ENCODE peak calls at places on chromosomes 11 and 22, in five cellular contexts. U is AG10803, V is B cell, F is tibial artery, B is glutamatergic neuron. R is an unnamed sample.
A peak's percentile ranks its signal among the peaks of the same experiment; 100 is the strongest.

GRCh38 chr22:19819209-19819910 is 35.3 kb downstream of the GNB1L start:
- DNase-seq in U (no peak), F (no peak), V (no peak), B (no peak), R (no peak)

GRCh38 chr11:75759832-75760231 is 8.7 kb upstream of the DGAT2 start:
- DNase-seq in B (no peak), F (no peak), U (no peak), V (no peak), R (no peak)

GRCh38 chr11:43518407-43519165 is 159.9 kb downstream of the TTC17 start:
- DNase-seq in F (no peak), B (no peak), U (peak; percentile 26), V (no peak), R (no peak)

GRCh38 chr11:2774173-2775082 is 74.6 kb upstream of the KCNQ1OT1 start:
- DNase-seq in V (peak; percentile 10), F (peak; percentile 45), B (peak; percentile 11), U (no peak), R (no peak)

GRCh38 chr11:119493712-119494111 is 70.7 kb upstream of the THY1 start:
- DNase-seq in U (peak; percentile 13), F (no peak), B (no peak), V (no peak), R (peak; percentile 89)

GRCh38 chr11:69510471-69511357 is 29.3 kb downstream of the LINC01488 start:
- DNase-seq in B (no peak), U (peak; percentile 46), F (no peak), V (no peak), R (no peak)

GRCh38 chr11:105609832-105610781 is at the start of gene GRIA4:
- DNase-seq in F (peak; percentile 64), U (peak; percentile 38), V (no peak), B (peak; percentile 79), R (peak; percentile 74)

GRCh38 chr22:36629320-36629719 is 74.2 kb downstream of the CACNG2 start:
- DNase-seq in F (no peak), V (no peak), B (no peak), U (no peak), R (no peak)

GRCh38 chr22:44130076-44130711 is 50.5 kb upstream of the PARVG start:
- DNase-seq in V (no peak), U (no peak), B (no peak), F (peak; percentile 11), R (no peak)

GRCh38 chr11:2668876-2669275 is 30.9 kb downstream of the KCNQ1OT1 start:
- DNase-seq in B (no peak), U (no peak), V (no peak), F (no peak), R (no peak)

GRCh38 chr11:47395225-47396048 is 13.0 kb upstream of the SLC39A13 start:
- DNase-seq in U (no peak), B (no peak), V (peak; percentile 42), F (peak; percentile 67), R (no peak)

GRCh38 chr11:75492181-75492820 is 33.4 kb downstream of the GDPD5 start:
- DNase-seq in B (no peak), V (peak; percentile 55), U (no peak), F (no peak), R (no peak)

GRCh38 chr11:10155793-10156490 is 138.1 kb downstream of the SBF2 start:
- DNase-seq in F (no peak), V (no peak), U (no peak), B (peak; percentile 16), R (no peak)

GRCh38 chr11:29263971-29264682 is 752.7 kb downstream of the KCNA4 start:
- DNase-seq in U (peak; percentile 78), F (no peak), V (no peak), B (no peak), R (no peak)

GRCh38 chr22:43343262-43343988 is at the start of gene SCUBE1:
- DNase-seq in U (no peak), B (peak; percentile 86), V (peak; percentile 82), F (no peak), R (peak; percentile 86)

GRCh38 chr22:44575344-44576268 is 77.6 kb upstream of the RTL6 start:
- DNase-seq in B (no peak), V (no peak), U (no peak), F (no peak), R (no peak)

GRCh38 chr11:103582351-103582909 is 454.0 kb upstream of the DDI1 start:
- DNase-seq in B (no peak), V (no peak), F (no peak), U (peak; percentile 36), R (no peak)

GRCh38 chr11:23509023-23509422 is 648.7 kb upstream of the CCDC179 start:
- DNase-seq in V (no peak), U (no peak), F (no peak), B (no peak), R (no peak)

GRCh38 chr11:856397-856796 is 13.7 kb downstream of the TSPAN4 start:
- DNase-seq in V (no peak), F (no peak), B (no peak), U (no peak), R (no peak)

GRCh38 chr11:74694536-74694935 is 36.7 kb downstream of the CHRDL2 start:
- DNase-seq in U (no peak), F (no peak), B (no peak), V (no peak), R (no peak)

GRCh38 chr22:30344447-30345200 is 12.1 kb downstream of the SF3A1 start:
- DNase-seq in B (no peak), U (no peak), V (no peak), F (no peak), R (no peak)

GRCh38 chr11:44938066-44938691 is 12.5 kb downstream of the TP53I11 start:
- DNase-seq in U (no peak), F (no peak), B (no peak), V (no peak), R (no peak)

GRCh38 chr11:113193894-113194293 is 120.5 kb upstream of the TTC12 start:
- DNase-seq in B (no peak), F (no peak), U (peak; percentile 33), V (no peak), R (no peak)

GRCh38 chr11:19519912-19520641 is 192.6 kb upstream of the NAV2 start:
- DNase-seq in U (no peak), F (no peak), V (no peak), B (peak; percentile 42), R (peak; percentile 15)

GRCh38 chr22:45105281-45105700 is 58.4 kb upstream of the NUP50 start:
- DNase-seq in F (no peak), B (no peak), V (no peak), U (peak; percentile 98), R (no peak)

GRCh38 chr11:65640483-65641207 is 2.7 kb downstream of the SIPA1 start:
- DNase-seq in F (no peak), B (no peak), V (peak; percentile 89), U (no peak), R (no peak)

GRCh38 chr11:73439002-73439843 is 63.0 kb downstream of the RELT start:
- DNase-seq in F (no peak), U (peak; percentile 51), V (no peak), B (no peak), R (no peak)

DNA sequence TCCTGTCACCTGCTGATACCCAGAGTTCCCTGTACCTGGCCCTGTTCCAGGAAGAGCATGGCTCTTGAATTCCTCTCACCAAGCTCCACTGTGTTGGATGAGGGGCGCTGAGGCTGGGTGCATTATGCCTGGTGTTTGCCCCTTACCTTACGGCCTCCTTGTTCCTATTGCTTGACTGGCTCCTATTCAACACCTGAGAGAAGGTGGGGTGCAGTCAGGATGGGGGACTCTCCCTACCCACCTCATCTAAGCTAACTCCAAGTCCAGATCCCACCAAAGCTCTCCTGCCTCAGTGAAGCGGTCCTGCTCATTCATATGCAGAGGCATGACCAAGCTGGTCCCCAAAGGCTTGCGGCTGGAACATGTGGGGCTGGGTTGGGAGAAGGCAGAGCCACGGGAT is 35.8 kb upstream of the RIC3 start:
- DNase-seq in B (no peak), U (no peak), V (no peak), F (no peak), R (no peak)
- TF ChIP-seq CTCF in B (no peak), U (no peak), V (no peak), F (no peak), R (no peak)

DNA sequence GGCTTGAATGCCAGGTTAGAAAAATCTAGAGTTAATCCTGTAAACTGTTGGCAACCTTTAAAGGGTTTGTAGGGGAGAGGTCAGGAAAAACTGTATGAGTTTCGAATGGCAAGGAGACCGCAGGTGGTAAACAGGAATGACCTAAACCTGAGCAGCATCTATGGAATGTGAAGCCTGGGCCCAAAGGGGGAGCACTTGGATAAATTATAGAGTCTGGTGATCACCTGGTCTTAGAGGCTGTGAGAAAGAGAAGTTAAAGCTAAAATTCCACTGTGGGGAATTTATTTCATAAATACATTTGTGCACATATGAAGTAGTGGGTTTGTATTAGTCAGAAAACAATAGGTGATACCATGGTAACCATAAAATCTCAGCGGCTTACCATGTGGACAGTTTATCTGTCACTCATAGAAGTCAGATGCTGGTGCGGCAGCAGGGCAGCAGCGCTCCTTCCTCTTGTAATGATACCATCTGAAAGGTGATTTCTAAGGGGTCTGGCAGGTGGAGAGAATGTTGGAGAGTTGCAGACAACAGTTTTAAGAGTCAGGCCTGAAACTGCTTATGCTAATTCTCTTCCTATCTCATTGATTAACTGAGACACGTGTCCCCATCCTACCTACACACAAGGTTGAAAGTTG is 1104.4 kb upstream of the CCDC90B start:
- DNase-seq in F (no peak), V (no peak), B (no peak), U (no peak), R (no peak)
- TF ChIP-seq CTCF in F (no peak), V (no peak), B (no peak), U (no peak), R (no peak)

DNA sequence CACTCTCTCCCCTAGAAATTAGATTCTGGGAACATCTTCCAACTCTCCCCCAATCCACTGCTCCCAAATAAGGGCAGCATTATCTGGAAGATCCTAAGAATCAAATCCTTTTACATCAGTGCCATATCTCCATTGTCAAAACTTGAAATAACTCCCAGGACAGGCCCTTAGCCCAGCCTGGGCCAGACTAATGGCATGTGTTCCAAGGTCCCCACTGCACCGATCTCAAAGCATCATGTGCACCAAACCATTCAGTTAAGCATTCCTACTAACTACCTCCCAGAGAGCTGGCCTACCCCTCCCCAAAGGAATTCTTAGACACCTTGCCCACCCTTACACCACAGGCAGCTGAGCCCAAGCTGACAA is 44.2 kb upstream of the POU2AF1 start:
- DNase-seq in B (no peak), V (no peak), F (no peak), U (no peak), R (no peak)
- TF ChIP-seq CTCF in B (no peak), V (peak; percentile 29), F (no peak), U (no peak), R (no peak)

DNA sequence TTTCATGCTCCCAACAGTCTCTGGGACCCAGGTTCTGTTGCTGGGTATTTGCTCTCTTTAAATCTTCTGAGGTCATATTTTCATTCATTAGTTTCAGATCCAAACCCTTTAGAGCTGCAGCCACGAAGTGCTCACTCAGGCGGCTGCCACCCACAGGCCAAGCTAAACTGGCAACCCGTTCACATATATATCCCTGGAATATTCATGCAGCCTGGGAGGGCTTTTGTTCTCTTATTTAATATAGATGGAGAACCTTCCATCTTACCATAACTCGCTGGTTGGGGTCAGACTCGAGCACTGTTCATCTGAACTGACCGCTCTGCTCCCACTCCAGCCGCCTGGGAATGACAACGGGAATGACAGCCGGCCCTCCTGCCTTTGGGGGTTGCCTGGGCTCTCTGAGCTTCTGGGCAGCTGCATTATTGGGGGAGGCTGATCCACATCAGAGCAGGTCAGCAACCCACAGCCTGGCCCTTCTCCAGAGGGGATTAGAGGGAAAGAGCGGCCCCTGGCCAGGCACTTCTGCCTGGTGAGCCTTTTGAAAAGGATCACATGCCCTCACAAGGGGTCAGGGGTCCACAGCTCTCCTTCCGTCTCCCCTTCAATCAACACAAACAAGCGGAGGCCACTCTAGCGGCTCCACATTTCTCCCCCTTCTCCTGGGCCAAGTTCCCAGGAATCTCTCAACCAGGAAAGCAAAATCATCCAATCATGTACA is 11.9 kb downstream of the TMEM184B start:
- DNase-seq in F (no peak), U (no peak), V (no peak), B (no peak), R (no peak)
- TF ChIP-seq CTCF in F (peak; percentile 25), U (peak; percentile 45), V (no peak), B (no peak), R (no peak)

R was measured in nephron progenitor cell.